ENCODE peak calls at places on chromosomes 4 and X, in nine cellular contexts. G, V, N, F, E, I, B, K and M are unnamed samples. For H3K36me3, the result is how much of the 10 kb centered on the place peaks cover.

GRCh38 chrX:30787012-30787411 is 102.0 kb downstream of the TAB3 start:
- DNase-seq in I (peak), B (no peak), E (no peak), G (no peak), F (no peak), N (no peak), K (no peak), V (no peak), M (no peak)

GRCh38 chrX:17801431-17801830 is 59.7 kb downstream of the RAI2 start:
- DNase-seq in E (no peak), G (no peak), K (no peak), F (no peak), I (no peak), B (no peak), V (no peak), N (no peak), M (no peak)

GRCh38 chr4:8778301-8778700 is 93.3 kb downstream of the HMX1 start:
- DNase-seq in E (no peak), B (no peak), F (no peak), G (no peak), I (no peak), V (no peak), N (no peak), K (no peak), M (no peak)

GRCh38 chr4:109321232-109321631 is 18.8 kb upstream of the COL25A1 start:
- DNase-seq in G (no peak), N (no peak), B (no peak), V (no peak), I (no peak), K (no peak), F (no peak), E (no peak), M (no peak)

GRCh38 chr4:177001271-177002175 is 208.8 kb upstream of the VEGFC start:
- DNase-seq in K (no peak), N (no peak), V (peak), G (no peak), I (no peak), E (no peak), F (no peak), B (no peak), M (no peak)

GRCh38 chr4:15649914-15650545 is 5.1 kb downstream of the FBXL5 start:
- DNase-seq in B (no peak), E (peak), V (peak), N (peak), F (peak), K (no peak), G (peak), I (peak), M (no peak)

GRCh38 chr4:129189630-129190029 is 93.7 kb downstream of the C4orf33 start:
- DNase-seq in E (no peak), V (no peak), F (no peak), N (no peak), G (no peak), K (no peak), I (no peak), B (no peak), M (no peak)

GRCh38 chr4:182273191-182273935 is 30.2 kb downstream of the TENM3 start:
- DNase-seq in N (no peak), E (no peak), G (peak), B (no peak), V (no peak), F (no peak), K (no peak), I (no peak), M (no peak)

GRCh38 chr4:2305766-2306501 is 44.0 kb upstream of the MXD4 start:
- DNase-seq in B (no peak), V (no peak), I (no peak), F (no peak), K (no peak), G (no peak), E (no peak), N (no peak), M (no peak)

GRCh38 chr4:145609494-145610427 is 9.4 kb upstream of the MMAA start:
- DNase-seq in I (peak), B (peak), G (peak), E (peak), F (peak), N (peak), K (no peak), V (peak), M (peak)

GRCh38 chr4:173288296-173288695 is 45.9 kb downstream of the HMGB2 start:
- DNase-seq in B (no peak), K (peak), V (peak), G (peak), I (peak), E (peak), F (peak), N (peak), M (peak)

GRCh38 chr4:105369988-105370387 is 103.9 kb downstream of the PPA2 start:
- DNase-seq in G (no peak), N (no peak), V (no peak), K (no peak), E (no peak), F (no peak), B (no peak), I (no peak), M (no peak)

GRCh38 chr4:177480796-177481195 is 38.6 kb upstream of the AGA start:
- DNase-seq in F (no peak), G (no peak), B (no peak), I (no peak), V (no peak), N (no peak), E (no peak), K (no peak), M (no peak)

GRCh38 chrX:107710617-107711391 is 64.8 kb downstream of the TSC22D3 start:
- DNase-seq in E (peak), N (peak), F (peak), V (no peak), I (peak), B (no peak), G (peak), K (no peak), M (no peak)

GRCh38 chrX:133749951-133750350 is 235.4 kb downstream of the GPC3 start:
- DNase-seq in V (no peak), F (no peak), E (no peak), I (no peak), K (no peak), G (no peak), B (no peak), N (no peak), M (no peak)

GRCh38 chr4:118173956-118174355 is 139.7 kb downstream of the NDST3 start:
- DNase-seq in B (no peak), G (no peak), N (no peak), V (no peak), E (no peak), F (no peak), I (no peak), K (no peak), M (no peak)

GRCh38 chr4:86498560-86499166 is 95.5 kb upstream of the PTPN13 start:
- DNase-seq in E (no peak), B (no peak), G (peak), N (no peak), K (no peak), I (no peak), F (peak), V (peak), M (no peak)

GRCh38 chr4:119299221-119300071 is 22.5 kb downstream of the FABP2 start:
- DNase-seq in E (no peak), B (no peak), K (no peak), I (peak), N (no peak), G (peak), F (no peak), V (no peak), M (no peak)

GRCh38 chr4:153647975-153648374 is 36.1 kb upstream of the TLR2 start:
- DNase-seq in I (no peak), G (no peak), K (no peak), N (no peak), B (no peak), V (no peak), F (no peak), E (no peak), M (no peak)
- TF ChIP-seq CTCF in I (no peak), G (no peak), K (no peak), N (no peak), B (no peak), V (no peak), F (no peak), E (no peak), M (no peak)

GRCh38 chr4:71680706-71681105 is 103.2 kb downstream of the GC start:
- DNase-seq in K (no peak), E (no peak), N (no peak), V (no peak), I (no peak), B (no peak), F (no peak), G (no peak), M (no peak)
- H3K36me3 ChIP-seq in K (under half), E (under half), N (under half), V (under half), I (under half), B (under half), F (under half), G (under half), M (under half)

GRCh38 chr4:121739575-121739974 is 25.4 kb downstream of the SMIM43 start:
- DNase-seq in G (no peak), I (no peak), V (no peak), E (no peak), F (no peak), B (no peak), K (no peak), N (no peak), M (no peak)

GRCh38 chr4:121733942-121734341 is 31.0 kb downstream of the SMIM43 start:
- DNase-seq in I (no peak), G (no peak), V (no peak), K (no peak), F (no peak), B (no peak), N (no peak), E (no peak), M (no peak)

GRCh38 chr4:121738780-121739547 is 26.0 kb downstream of the SMIM43 start:
- DNase-seq in E (no peak), V (no peak), K (no peak), N (no peak), B (no peak), F (no peak), G (no peak), I (no peak), M (no peak)

GRCh38 chr4:121734576-121734975 is 30.4 kb downstream of the SMIM43 start:
- DNase-seq in V (no peak), I (no peak), E (no peak), F (no peak), G (no peak), N (no peak), B (no peak), K (no peak), M (no peak)

DNA sequence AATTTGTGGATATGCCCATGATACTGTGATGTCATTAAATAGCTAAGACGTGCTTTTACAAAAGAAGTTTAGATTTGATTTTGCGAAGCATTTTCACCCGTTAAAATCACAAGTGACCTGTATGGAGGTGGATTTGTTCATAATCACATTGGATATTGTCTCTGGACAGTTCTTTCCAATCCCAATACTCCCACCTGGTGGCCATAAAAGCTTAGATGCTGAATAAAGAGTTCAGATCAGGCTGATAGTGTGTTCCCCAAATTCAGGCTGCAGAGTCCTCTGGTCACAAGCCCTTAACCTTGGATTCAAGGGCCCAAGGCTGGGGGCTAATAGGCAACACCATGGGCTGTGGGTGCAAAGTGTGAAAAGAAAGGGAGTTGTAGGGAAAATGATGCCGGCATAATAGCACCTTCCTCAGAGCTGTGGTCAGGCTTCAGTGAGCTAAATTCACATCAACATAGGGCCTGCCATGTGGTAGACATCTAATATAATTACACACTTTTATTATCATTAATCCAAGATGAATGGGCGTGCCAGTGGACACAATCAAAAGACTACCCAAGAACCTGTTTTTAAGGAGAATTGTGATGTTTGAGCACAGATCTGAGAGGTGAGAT is 28.1 kb downstream of the SMIM43 start:
- DNase-seq in B (no peak), N (peak), G (peak), E (no peak), K (no peak), F (peak), V (peak), I (peak), M (no peak)
- TF ChIP-seq CTCF in B (peak), N (peak), G (peak), E (peak), K (peak), F (peak), V (peak), I (peak), M (peak)

DNA sequence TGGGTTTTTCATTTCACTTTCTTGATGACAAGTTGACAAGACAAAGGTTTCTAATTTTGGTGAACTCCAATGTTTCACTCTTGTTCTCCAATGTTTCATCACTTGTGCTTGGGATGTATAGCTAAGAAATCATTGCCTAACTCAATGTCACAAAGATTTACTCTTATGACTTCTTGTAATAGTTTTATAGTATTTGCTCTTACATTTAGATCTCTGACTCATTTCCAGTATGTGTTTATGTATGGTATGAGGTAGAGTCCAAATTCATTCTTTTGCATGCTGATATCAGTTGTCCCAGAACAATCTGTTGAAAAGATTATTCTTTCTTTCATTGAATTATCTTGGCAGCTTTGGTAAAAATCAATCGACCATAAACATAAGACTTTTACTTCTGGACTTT is 12.2 kb upstream of the NWD2 start:
- DNase-seq in K (no peak), I (no peak), F (no peak), E (no peak), G (no peak), B (no peak), V (no peak), N (no peak), M (no peak)
- H3K36me3 ChIP-seq in K (under half), I (under half), F (under half), E (under half), G (under half), B (under half), V (under half), N (under half), M (under half)

GRCh38 chr4:160194716-160195115 is 1091.8 kb downstream of the RAPGEF2 start:
- DNase-seq in F (no peak), E (no peak), N (no peak), G (peak), I (no peak), B (no peak), K (no peak), V (no peak), M (no peak)

GRCh38 chr4:160193787-160194186 is 1090.9 kb downstream of the RAPGEF2 start:
- DNase-seq in V (no peak), E (no peak), B (no peak), I (no peak), K (no peak), G (peak), N (no peak), F (no peak), M (no peak)
- TF ChIP-seq CTCF in V (no peak), E (no peak), B (no peak), I (peak), K (no peak), G (peak), N (no peak), F (no peak), M (no peak)

DNA sequence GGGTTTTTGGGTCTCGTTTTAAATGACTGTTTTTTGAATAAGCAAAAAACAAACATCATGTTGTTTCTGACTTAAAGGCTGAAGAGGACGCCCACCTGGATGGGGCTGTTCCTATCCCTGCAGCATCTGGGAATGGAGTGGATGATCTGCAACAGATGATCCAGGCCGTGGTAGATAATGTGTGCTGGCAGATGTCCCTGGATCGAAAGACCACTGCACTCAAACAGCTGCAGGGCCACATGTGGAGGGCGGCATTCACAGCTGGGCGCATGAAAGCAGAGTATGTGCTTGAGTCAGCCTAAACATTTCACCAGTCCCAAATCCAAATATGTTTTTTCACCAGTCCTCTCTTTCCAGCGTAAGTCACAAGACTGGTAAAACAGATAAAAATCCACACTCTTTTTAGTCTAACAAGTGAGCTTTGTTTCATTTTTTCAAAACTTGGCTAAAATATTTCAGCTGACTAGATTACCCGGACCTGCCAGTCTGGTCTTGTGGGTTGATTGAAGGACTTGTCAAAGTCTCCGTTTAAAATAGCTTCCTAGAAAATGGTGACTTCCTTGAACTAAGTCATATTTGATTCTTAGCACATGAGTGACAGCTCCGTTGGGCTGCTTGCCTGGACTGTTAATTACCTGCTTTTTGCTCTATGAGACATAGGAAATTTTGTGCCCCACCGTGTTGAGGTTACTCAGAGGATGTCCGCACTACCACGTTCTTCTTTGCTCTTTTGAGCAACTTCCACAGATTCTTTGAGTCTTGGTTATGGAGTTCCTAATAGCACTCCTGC is 20.8 kb downstream of the ENOPH1 start:
- DNase-seq in F (no peak), V (no peak), G (no peak), E (no peak), K (no peak), I (peak), N (no peak), B (no peak), M (no peak)
- H3K36me3 ChIP-seq in F (under half), V (under half), G (half or more), E (under half), K (half or more), I (half or more), N (under half), B (under half), M (under half)

DNA sequence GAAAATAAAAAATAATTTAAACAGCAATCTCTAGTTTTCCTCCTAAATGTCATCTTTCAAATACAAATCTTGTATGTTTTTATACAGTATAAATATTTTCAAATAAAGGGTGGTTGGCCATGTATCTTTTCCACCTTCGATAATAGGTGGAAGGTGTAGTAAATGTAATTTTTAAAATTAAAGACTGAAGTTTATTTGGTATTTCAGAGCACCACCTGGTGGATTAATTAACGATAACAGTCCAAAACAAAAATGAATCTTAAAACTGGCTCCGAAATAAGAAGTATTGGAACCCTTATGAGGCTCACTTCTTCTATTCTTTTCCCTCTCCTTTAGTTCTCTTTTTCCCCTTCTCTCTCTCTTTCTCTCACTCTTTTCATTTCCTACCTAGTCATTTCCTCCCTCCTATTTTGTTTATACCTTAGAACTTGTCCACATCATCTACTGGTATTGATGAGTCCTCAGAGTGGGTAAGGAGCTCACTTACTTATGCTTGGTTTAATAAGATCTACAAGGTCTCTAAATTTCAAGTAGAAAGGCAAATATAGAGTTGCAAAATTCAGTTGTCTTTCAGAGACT is 82.9 kb upstream of the EXOC1L start:
- DNase-seq in E (no peak), I (no peak), F (peak), B (no peak), G (peak), V (no peak), N (no peak), K (no peak), M (no peak)
- TF ChIP-seq CTCF in E (no peak), I (peak), F (peak), B (no peak), G (no peak), V (peak), N (peak), K (peak), M (peak)

GRCh38 chrX:47198026-47198686 is 4.5 kb downstream of the UBA1 start:
- DNase-seq in F (no peak), V (peak), I (peak), G (peak), E (no peak), N (no peak), K (no peak), B (no peak), M (no peak)

GRCh38 chrX:47193475-47194241 is at the start of gene UBA1:
- DNase-seq in B (peak), I (peak), F (peak), G (peak), V (peak), N (peak), E (peak), K (peak), M (peak)

GRCh38 chrX:47197526-47197925 is 3.9 kb downstream of the UBA1 start:
- DNase-seq in G (no peak), V (no peak), I (no peak), F (no peak), B (no peak), E (no peak), N (no peak), K (no peak), M (no peak)

GRCh38 chrX:47194388-47194787 is 759 bp downstream of the UBA1 start:
- DNase-seq in E (no peak), I (no peak), F (no peak), B (no peak), K (no peak), V (no peak), G (no peak), N (no peak), M (no peak)

DNA sequence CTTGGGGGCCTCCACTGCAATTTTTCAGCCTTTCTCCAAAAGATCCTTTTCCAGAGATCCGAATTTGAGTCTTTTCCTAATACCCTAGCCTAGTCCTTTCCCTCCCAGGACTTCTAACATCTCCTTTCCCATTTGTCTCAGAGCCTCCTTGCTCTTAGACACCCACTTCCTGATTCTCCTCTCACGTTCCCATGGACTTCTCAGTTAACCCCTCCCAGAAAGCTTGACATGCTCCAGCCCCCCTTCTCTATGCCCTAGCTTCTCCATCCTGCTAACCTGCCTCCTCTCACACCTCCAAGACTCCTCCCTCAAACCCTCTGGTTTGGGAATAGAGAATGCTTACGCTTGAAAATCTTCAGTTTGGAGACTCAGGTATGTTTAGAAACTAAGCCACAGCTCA is 2.5 kb downstream of the UBA1 start:
- DNase-seq in I (no peak), E (no peak), G (no peak), F (no peak), V (no peak), N (no peak), B (no peak), K (no peak), M (no peak)
- H3K36me3 ChIP-seq in I (under half), E (under half), G (under half), F (under half), V (under half), N (under half), B (under half), K (under half), M (under half)

GRCh38 chr4:23312686-23313085 is 577.2 kb downstream of the PPARGC1A start:
- DNase-seq in K (no peak), B (no peak), E (no peak), I (no peak), V (no peak), G (no peak), F (no peak), N (no peak), M (no peak)
- TF ChIP-seq CTCF in K (no peak), B (no peak), E (no peak), I (no peak), V (no peak), G (no peak), F (no peak), N (no peak), M (no peak)